ENCODE peak calls at places on chromosomes 5 and 9, in six cellular contexts. D is fibroblast of mammary gland, U is fibroblast of pulmonary artery, Y is dorsolateral prefrontal cortex, F is heart left ventricle, J is suprapubic skin. L is an unnamed sample.

GRCh38 chr9:136693490-136694162 is 6.4 kb upstream of the AGPAT2 start:
- DNase-seq in U (no peak), D (peak), F (no peak), J (no peak), Y (no peak), L (no peak)

GRCh38 chr5:33994845-33995244 is 10.4 kb upstream of the SLC45A2 start:
- DNase-seq in D (peak), Y (no peak), J (no peak), U (peak), F (no peak), L (peak)

GRCh38 chr9:135507104-135508035 is 6.9 kb downstream of the MRPS2 start:
- DNase-seq in F (no peak), Y (peak), U (no peak), D (no peak), J (peak), L (no peak)

GRCh38 chr5:168651654-168652053 is 72.5 kb upstream of the PANK3 start:
- DNase-seq in U (peak), F (no peak), Y (no peak), J (no peak), D (peak), L (peak)

GRCh38 chr9:127066060-127066774 is 56.2 kb downstream of the ANGPTL2 start:
- DNase-seq in Y (no peak), F (no peak), D (peak), J (no peak), U (peak), L (no peak)

GRCh38 chr5:17373406-17374110 is 124.5 kb upstream of the TAF11L2 start:
- DNase-seq in J (no peak), U (no peak), F (no peak), D (no peak), Y (no peak), L (peak)

GRCh38 chr5:16606628-16607027 is 10.2 kb downstream of the RETREG1 start:
- DNase-seq in Y (no peak), D (no peak), U (no peak), J (no peak), F (no peak), L (no peak)

GRCh38 chr5:140420226-140420570 is 18.6 kb downstream of the ANKHD1 start:
- DNase-seq in J (no peak), F (no peak), U (peak), D (peak), Y (no peak), L (peak)

GRCh38 chr5:122153230-122153629 is 23.9 kb downstream of the ZNF474 start:
- DNase-seq in U (peak), F (no peak), J (no peak), Y (no peak), D (peak), L (peak)

GRCh38 chr5:123875444-123876264 is 363.7 kb downstream of the CSNK1G3 start:
- DNase-seq in D (no peak), Y (peak), J (no peak), U (no peak), F (peak), L (no peak)

GRCh38 chr9:37324261-37324683 is 98.2 kb upstream of the GRHPR start:
- DNase-seq in D (no peak), J (no peak), U (no peak), Y (no peak), F (no peak), L (no peak)

GRCh38 chr9:37328561-37329227 is 93.8 kb upstream of the GRHPR start:
- DNase-seq in D (no peak), Y (no peak), J (no peak), U (no peak), F (no peak), L (no peak)

GRCh38 chr9:37324691-37325490 is 97.6 kb upstream of the GRHPR start:
- DNase-seq in U (no peak), Y (no peak), F (no peak), J (no peak), D (no peak), L (no peak)

GRCh38 chr9:37327553-37327952 is 94.9 kb upstream of the GRHPR start:
- DNase-seq in U (no peak), Y (no peak), J (no peak), D (no peak), F (no peak), L (no peak)

GRCh38 chr9:37325778-37326177 is 96.7 kb upstream of the GRHPR start:
- DNase-seq in J (no peak), Y (no peak), F (no peak), U (peak), D (peak), L (peak)
- TF ChIP-seq CTCF in J (no peak), Y (no peak), F (no peak), U (no peak), D (no peak), L (no peak)

GRCh38 chr9:37335238-37335637 is 87.3 kb upstream of the GRHPR start:
- DNase-seq in F (no peak), J (no peak), U (no peak), Y (no peak), D (no peak), L (no peak)
- H3K4me3 ChIP-seq in F (no peak), J (no peak), U (no peak), Y (no peak), D (no peak), L (no peak)

GRCh38 chr5:151740958-151741373 is 17.5 kb downstream of the ATOX1 start:
- DNase-seq in U (peak), Y (no peak), F (no peak), D (peak), J (no peak), L (peak)
- TF ChIP-seq CTCF in U (no peak), Y (peak), F (no peak), D (no peak), J (no peak), L (no peak)

DNA sequence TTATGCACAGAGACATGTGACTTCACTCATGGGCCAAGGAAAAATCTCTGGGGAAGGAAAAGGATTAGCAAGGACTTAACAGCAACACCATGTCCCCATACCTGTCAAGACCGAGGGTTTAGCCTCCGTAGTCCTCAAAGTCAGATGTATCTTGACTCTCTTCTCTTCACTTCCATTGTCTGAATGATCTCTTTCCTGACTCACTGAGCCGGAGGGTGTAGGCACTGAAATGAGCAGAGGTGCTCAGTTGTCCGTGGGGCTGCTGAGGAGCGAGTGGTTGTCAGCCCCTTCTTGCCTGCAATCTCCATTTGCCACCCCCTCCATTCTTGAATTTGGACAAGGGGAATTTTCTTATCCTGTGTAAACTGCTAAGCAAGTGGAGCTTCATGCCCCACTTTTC is 17.6 kb upstream of the CXCL14 start:
- DNase-seq in D (no peak), F (no peak), U (no peak), J (no peak), Y (no peak), L (no peak)
- H3K4me3 ChIP-seq in D (no peak), F (no peak), U (no peak), J (no peak), Y (no peak), L (no peak)

DNA sequence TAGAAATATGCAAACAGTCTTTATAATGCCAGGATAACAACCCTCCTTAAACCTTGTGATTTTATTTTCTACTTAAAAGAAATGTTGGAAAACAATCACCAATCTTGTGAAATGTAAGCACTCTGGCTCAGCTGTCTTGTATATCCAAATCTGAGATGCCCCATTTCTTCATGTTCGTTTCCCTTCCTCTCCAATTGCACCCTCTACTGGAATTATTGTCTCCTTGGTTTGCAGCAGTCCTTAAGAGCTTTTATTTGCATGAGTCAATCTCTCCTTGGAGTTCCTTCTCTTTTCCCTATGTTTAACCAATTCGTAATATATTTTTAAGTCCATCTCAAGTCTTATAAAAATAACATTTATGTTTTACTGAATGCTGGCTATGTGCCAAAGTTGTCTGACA is 362.0 kb upstream of the CDH10 start:
- DNase-seq in J (no peak), U (peak), D (no peak), Y (no peak), F (no peak), L (peak)
- TF ChIP-seq CTCF in J (no peak), U (no peak), D (no peak), Y (peak), F (no peak), L (no peak)

GRCh38 chr9:133701321-133701980 is 36.7 kb downstream of the SARDH start:
- DNase-seq in J (peak), U (no peak), D (no peak), F (peak), Y (peak), L (no peak)

GRCh38 chr9:133704711-133705181 is 33.4 kb downstream of the SARDH start:
- DNase-seq in U (no peak), J (peak), Y (peak), D (no peak), F (peak), L (no peak)

GRCh38 chr9:133701981-133702797 is 36.0 kb downstream of the SARDH start:
- DNase-seq in F (no peak), D (no peak), Y (peak), U (peak), J (peak), L (peak)

GRCh38 chr9:133703571-133704399 is 34.4 kb downstream of the SARDH start:
- DNase-seq in J (peak), Y (peak), F (peak), D (no peak), U (no peak), L (no peak)

GRCh38 chr9:133702798-133703570 is 35.2 kb downstream of the SARDH start:
- DNase-seq in Y (peak), U (no peak), J (peak), D (no peak), F (no peak), L (no peak)
- H3K4me3 ChIP-seq in Y (peak), U (peak), J (peak), D (no peak), F (peak), L (peak)

GRCh38 chr9:33452828-33453271 is 5.5 kb upstream of the AQP3 start:
- DNase-seq in D (peak), Y (no peak), F (peak), J (no peak), U (peak), L (peak)
- TF ChIP-seq CTCF in D (peak), Y (peak), F (peak), J (peak), U (peak), L (peak)

GRCh38 chr9:690517-691111 is 150.9 kb upstream of the DMRT1 start:
- DNase-seq in D (no peak), Y (no peak), U (no peak), J (no peak), F (no peak), L (no peak)

GRCh38 chr9:694499-695154 is 146.9 kb upstream of the DMRT1 start:
- DNase-seq in Y (no peak), D (peak), F (no peak), U (peak), J (no peak), L (peak)

GRCh38 chr9:693460-694390 is 147.8 kb upstream of the DMRT1 start:
- DNase-seq in F (peak), Y (no peak), U (peak), D (peak), J (no peak), L (peak)

GRCh38 chr9:691825-692363 is 149.6 kb upstream of the DMRT1 start:
- DNase-seq in J (no peak), Y (no peak), U (no peak), D (no peak), F (no peak), L (no peak)

DNA sequence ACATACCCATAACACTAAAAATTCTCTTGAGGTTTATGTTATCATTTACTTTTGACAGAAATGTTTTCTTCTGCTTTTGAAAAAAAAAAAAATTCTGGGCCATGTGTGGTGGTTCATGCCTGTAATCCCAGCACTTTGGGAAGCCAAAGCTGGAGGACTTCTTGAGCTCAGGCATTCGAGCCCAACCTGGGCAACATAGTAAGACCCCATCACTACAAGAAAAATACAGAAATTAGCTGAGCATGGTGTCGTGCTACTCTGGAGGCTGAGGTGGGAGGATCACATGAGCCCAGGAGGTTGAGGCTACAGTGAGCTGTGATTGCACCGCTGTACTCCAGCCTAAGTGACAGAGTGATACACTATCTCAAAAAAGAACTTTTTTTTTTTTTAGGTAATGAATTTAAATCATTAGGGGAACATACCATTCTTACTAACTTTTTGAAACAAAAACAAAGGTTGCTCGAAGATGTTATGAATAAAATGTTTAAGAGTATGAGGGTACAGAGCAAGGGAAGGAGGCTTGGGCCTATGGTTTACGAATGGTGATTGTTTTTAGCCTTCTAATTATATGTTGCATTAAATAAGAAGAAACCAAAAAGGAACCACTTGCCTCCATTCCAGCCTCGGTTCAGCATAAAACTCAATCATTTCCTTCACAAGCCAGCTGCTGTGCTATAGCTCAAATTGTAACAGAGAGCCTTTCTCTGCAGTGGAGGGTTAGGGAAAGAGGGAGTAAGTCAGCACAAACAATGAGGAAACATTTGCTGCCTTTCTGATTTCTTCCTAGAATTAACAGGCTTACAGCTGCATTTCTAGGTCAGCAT is 148.6 kb upstream of the DMRT1 start:
- DNase-seq in F (no peak), Y (no peak), D (no peak), J (no peak), U (no peak), L (no peak)
- H3K4me3 ChIP-seq in F (peak), Y (peak), D (no peak), J (peak), U (no peak), L (peak)